ENCODE peak calls at places on chromosomes 11 and 22, in eight cellular contexts. O, S, K, G, V, B, J and A are unnamed samples.

GRCh38 chr11:69355346-69355940 is 61.5 kb downstream of the MYEOV start:
- DNase-seq in B (no peak), S (peak), G (no peak), O (no peak), K (no peak), J (no peak), V (peak), A (no peak)

GRCh38 chr22:24514241-24515024 is 19.3 kb downstream of the UPB1 start:
- DNase-seq in K (no peak), G (peak), J (no peak), V (no peak), O (peak), B (no peak), S (no peak), A (no peak)

GRCh38 chr11:127998421-127998820 is 588.9 kb downstream of the ETS1 start:
- DNase-seq in K (no peak), G (no peak), S (no peak), B (peak), V (no peak), J (no peak), O (no peak), A (no peak)

GRCh38 chr11:74577624-74578396 is 14.6 kb upstream of the POLD3 start:
- DNase-seq in V (no peak), G (no peak), J (no peak), O (peak), S (peak), K (no peak), B (no peak), A (no peak)

GRCh38 chr22:44088976-44089570 is 65.0 kb downstream of the PARVB start:
- DNase-seq in V (no peak), B (peak), O (no peak), J (no peak), G (no peak), S (peak), K (no peak), A (no peak)

GRCh38 chr11:81420668-81421550 is 1312.8 kb downstream of the FAM181B start:
- DNase-seq in S (no peak), V (no peak), O (peak), G (no peak), K (no peak), B (no peak), J (no peak), A (no peak)

GRCh38 chr11:67610302-67610868 is 3.6 kb downstream of the NDUFV1 start:
- DNase-seq in S (no peak), O (no peak), J (no peak), G (no peak), V (no peak), K (no peak), B (no peak), A (no peak)

GRCh38 chr22:44493206-44493605 is 4.8 kb downstream of the RTL6 start:
- DNase-seq in B (no peak), J (no peak), G (no peak), K (no peak), S (no peak), V (no peak), O (no peak), A (no peak)

GRCh38 chr11:42407379-42407778 is 904.4 kb upstream of the API5 start:
- DNase-seq in B (no peak), S (no peak), K (no peak), O (peak), J (peak), V (no peak), G (no peak), A (no peak)

GRCh38 chr11:107770546-107770945 is 58.7 kb upstream of the SLN start:
- DNase-seq in O (no peak), V (no peak), K (no peak), S (peak), G (no peak), B (peak), J (no peak), A (no peak)

GRCh38 chr11:121476379-121477032 is 23.7 kb upstream of the SORL1-AS1 start:
- DNase-seq in O (no peak), G (no peak), K (no peak), S (no peak), B (no peak), J (no peak), V (no peak), A (no peak)

GRCh38 chr11:78499971-78500370 is 74.7 kb downstream of the NARS2 start:
- DNase-seq in G (no peak), B (peak), O (no peak), J (no peak), V (no peak), K (no peak), S (no peak), A (no peak)

GRCh38 chr11:69918938-69919650 is 99.9 kb upstream of the FGF3 start:
- DNase-seq in S (peak), B (peak), O (peak), G (peak), J (peak), V (peak), K (peak), A (no peak)

GRCh38 chr11:119538748-119539147 is 115.8 kb upstream of the THY1 start:
- DNase-seq in J (no peak), S (no peak), G (no peak), K (no peak), V (no peak), B (peak), O (peak), A (no peak)

GRCh38 chr22:35330258-35330861 is 30.7 kb downstream of the TOM1 start:
- DNase-seq in S (peak), J (no peak), K (peak), G (peak), V (peak), O (no peak), B (peak), A (no peak)

GRCh38 chr22:37328017-37328416 is 45.7 kb downstream of the CYTH4 start:
- DNase-seq in S (peak), G (no peak), J (no peak), B (peak), V (no peak), K (no peak), O (no peak), A (no peak)

GRCh38 chr11:64235427-64236161 is 1.2 kb downstream of the VEGFB start:
- DNase-seq in K (no peak), V (peak), O (no peak), B (no peak), J (no peak), G (peak), S (no peak), A (no peak)

GRCh38 chr11:93606721-93607120 is 54.8 kb upstream of the CEP295 start:
- DNase-seq in G (no peak), J (no peak), V (no peak), S (no peak), O (no peak), K (no peak), B (no peak), A (no peak)

GRCh38 chr11:8886332-8886731 is 24.7 kb upstream of the AKIP1 start:
- DNase-seq in J (no peak), B (no peak), O (no peak), V (no peak), S (no peak), G (no peak), K (no peak), A (no peak)

GRCh38 chr11:132590986-132591385 is 941.3 kb downstream of the OPCML start:
- DNase-seq in O (peak), K (no peak), G (no peak), J (no peak), S (no peak), V (no peak), B (no peak), A (no peak)

GRCh38 chr11:119363081-119363861 is 16.8 kb upstream of the MFRP start:
- DNase-seq in G (peak), B (no peak), J (no peak), O (no peak), V (no peak), S (no peak), K (no peak), A (no peak)

GRCh38 chr11:2178906-2179494 is 7.4 kb upstream of the TH start:
- DNase-seq in G (no peak), V (no peak), J (no peak), K (no peak), S (peak), O (no peak), B (peak), A (no peak)

GRCh38 chr11:79437274-79437980 is 3.4 kb downstream of the TENM4 start:
- DNase-seq in B (peak), O (peak), G (peak), J (peak), K (no peak), V (no peak), S (peak), A (no peak)

GRCh38 chr11:84056696-84057095 is 770.5 kb upstream of the CCDC90B start:
- DNase-seq in J (no peak), G (no peak), S (no peak), V (no peak), K (no peak), O (no peak), B (no peak), A (no peak)

GRCh38 chr11:22903782-22904181 is 43.5 kb upstream of the CCDC179 start:
- DNase-seq in B (no peak), G (no peak), J (no peak), O (no peak), V (no peak), K (no peak), S (no peak), A (no peak)

GRCh38 chr22:44396727-44397722 is 84.3 kb upstream of the SHISAL1 start:
- DNase-seq in V (no peak), B (no peak), J (no peak), K (no peak), O (no peak), S (no peak), G (peak), A (no peak)

GRCh38 chr11:116851631-116852030 is 14.2 kb upstream of the APOA1 start:
- DNase-seq in K (no peak), B (no peak), O (no peak), V (no peak), S (no peak), G (peak), J (no peak), A (no peak)